ENCODE peak calls at places on chromosomes 4 and X, in five cellular contexts. One of them, this sample, is unnamed.

GRCh38 chr4:188387134-188387791 is 248.0 kb downstream of the TRIML1 start:
- ATAC-seq in left lung: peak; percentile 66
- ATAC-seq in sciatic nerve: peak; percentile 26
- ATAC-seq in Right ventricle myocardium superior: no peak
- ATAC-seq in A549: no peak
- ATAC-seq in this sample: no peak

GRCh38 chr4:100609810-100610209 is 92.0 kb upstream of the EMCN start:
- ATAC-seq in sciatic nerve: no peak
- ATAC-seq in Right ventricle myocardium superior: no peak
- ATAC-seq in A549: no peak
- ATAC-seq in left lung: no peak
- ATAC-seq in this sample: no peak

GRCh38 chrX:106606583-106606982 is 5.2 kb upstream of the RADX start:
- ATAC-seq in A549: no peak
- ATAC-seq in sciatic nerve: no peak
- ATAC-seq in Right ventricle myocardium superior: no peak
- ATAC-seq in left lung: no peak
- ATAC-seq in this sample: no peak

GRCh38 chr4:69707807-69708206 is 52.6 kb downstream of the SULT1B1 start:
- ATAC-seq in sciatic nerve: no peak
- ATAC-seq in Right ventricle myocardium superior: no peak
- ATAC-seq in A549: no peak
- ATAC-seq in left lung: no peak
- ATAC-seq in this sample: peak; percentile 79

GRCh38 chrX:46704767-46705386 is 54.0 kb downstream of the SLC9A7 start:
- ATAC-seq in sciatic nerve: no peak
- ATAC-seq in left lung: peak; percentile 21
- ATAC-seq in A549: no peak
- ATAC-seq in Right ventricle myocardium superior: no peak
- ATAC-seq in this sample: peak; percentile 57

GRCh38 chrX:152833378-152833777 is 2.5 kb downstream of the NSDHL start:
- ATAC-seq in left lung: no peak
- ATAC-seq in A549: no peak
- ATAC-seq in sciatic nerve: no peak
- ATAC-seq in Right ventricle myocardium superior: peak; percentile 28
- ATAC-seq in this sample: no peak

GRCh38 chr4:53841711-53842110 is 222.7 kb downstream of the CHIC2 start:
- ATAC-seq in sciatic nerve: no peak
- ATAC-seq in A549: no peak
- ATAC-seq in left lung: no peak
- ATAC-seq in Right ventricle myocardium superior: no peak
- ATAC-seq in this sample: no peak

GRCh38 chr4:184021389-184021788 is 116.3 kb downstream of the STOX2 start:
- ATAC-seq in Right ventricle myocardium superior: no peak
- ATAC-seq in A549: no peak
- ATAC-seq in sciatic nerve: no peak
- ATAC-seq in left lung: peak; percentile 62
- ATAC-seq in this sample: peak; percentile 80

GRCh38 chr4:92445127-92445526 is 141.4 kb downstream of the GRID2 start:
- ATAC-seq in left lung: no peak
- ATAC-seq in Right ventricle myocardium superior: no peak
- ATAC-seq in sciatic nerve: no peak
- ATAC-seq in A549: no peak
- ATAC-seq in this sample: no peak

GRCh38 chr4:119728185-119728584 is 99.6 kb upstream of the PDE5A start:
- ATAC-seq in Right ventricle myocardium superior: no peak
- ATAC-seq in left lung: no peak
- ATAC-seq in A549: no peak
- ATAC-seq in sciatic nerve: no peak
- ATAC-seq in this sample: no peak

GRCh38 chrX:130100180-130100579 is 10.1 kb downstream of the ELF4 start:
- ATAC-seq in left lung: peak; percentile 57
- ATAC-seq in sciatic nerve: peak; percentile 96
- ATAC-seq in A549: no peak
- ATAC-seq in Right ventricle myocardium superior: peak; percentile 94
- ATAC-seq in this sample: peak; percentile 35

GRCh38 chrX:12979630-12980015 is 4.7 kb downstream of the TMSB4X start:
- ATAC-seq in A549: no peak
- ATAC-seq in sciatic nerve: no peak
- ATAC-seq in left lung: no peak
- ATAC-seq in Right ventricle myocardium superior: no peak
- ATAC-seq in this sample: no peak

GRCh38 chr4:121150486-121150885 is 13.6 kb downstream of the TNIP3 start:
- ATAC-seq in sciatic nerve: no peak
- ATAC-seq in Right ventricle myocardium superior: no peak
- ATAC-seq in A549: no peak
- ATAC-seq in left lung: peak; percentile 6
- ATAC-seq in this sample: no peak

GRCh38 chr4:161252520-161253141 is 911.2 kb downstream of the FSTL5 start:
- ATAC-seq in A549: peak; percentile 75
- ATAC-seq in Right ventricle myocardium superior: no peak
- ATAC-seq in left lung: peak; percentile 49
- ATAC-seq in sciatic nerve: no peak
- ATAC-seq in this sample: peak; percentile 17

GRCh38 chrX:2677764-2678163 is 13.3 kb upstream of the CD99 start:
- ATAC-seq in sciatic nerve: peak; percentile 93
- ATAC-seq in left lung: peak; percentile 91
- ATAC-seq in A549: peak; percentile 98
- ATAC-seq in Right ventricle myocardium superior: peak; percentile 98
- ATAC-seq in this sample: peak; percentile 99

GRCh38 chr4:112509243-112510190 is 6.5 kb downstream of the NEUROG2 start:
- ATAC-seq in Right ventricle myocardium superior: no peak
- ATAC-seq in A549: peak; percentile 47
- ATAC-seq in sciatic nerve: no peak
- ATAC-seq in left lung: no peak
- ATAC-seq in this sample: no peak

GRCh38 chr4:78517050-78517652 is 34.4 kb upstream of the ANXA3 start:
- ATAC-seq in A549: peak; percentile 57
- ATAC-seq in left lung: peak; percentile 70
- ATAC-seq in Right ventricle myocardium superior: peak; percentile 65
- ATAC-seq in sciatic nerve: no peak
- ATAC-seq in this sample: peak; percentile 47

GRCh38 chr4:11214281-11214680 is 214.4 kb downstream of the HS3ST1 start:
- ATAC-seq in sciatic nerve: no peak
- ATAC-seq in left lung: no peak
- ATAC-seq in A549: no peak
- ATAC-seq in Right ventricle myocardium superior: no peak
- ATAC-seq in this sample: no peak

GRCh38 chr4:39718366-39719323 is 20.7 kb downstream of the UBE2K start:
- ATAC-seq in sciatic nerve: no peak
- ATAC-seq in A549: no peak
- ATAC-seq in Right ventricle myocardium superior: no peak
- ATAC-seq in left lung: peak; percentile 80
- ATAC-seq in this sample: peak; percentile 54

GRCh38 chr4:120714581-120714980 is 207.9 kb downstream of the PRDM5 start:
- ATAC-seq in sciatic nerve: no peak
- ATAC-seq in Right ventricle myocardium superior: no peak
- ATAC-seq in left lung: no peak
- ATAC-seq in A549: no peak
- ATAC-seq in this sample: no peak

GRCh38 chr4:108117473-108118182 is 51.1 kb downstream of the LEF1 start:
- ATAC-seq in sciatic nerve: no peak
- ATAC-seq in Right ventricle myocardium superior: no peak
- ATAC-seq in left lung: peak; percentile 12
- ATAC-seq in A549: no peak
- ATAC-seq in this sample: no peak

GRCh38 chr4:26372525-26373172 is 51.8 kb downstream of the RBPJ start:
- ATAC-seq in left lung: peak; percentile 67
- ATAC-seq in A549: no peak
- ATAC-seq in Right ventricle myocardium superior: peak; percentile 42
- ATAC-seq in sciatic nerve: peak; percentile 50
- ATAC-seq in this sample: peak; percentile 23

GRCh38 chr4:70754470-70754869 is 32.7 kb downstream of the RUFY3 start:
- ATAC-seq in Right ventricle myocardium superior: no peak
- ATAC-seq in left lung: no peak
- ATAC-seq in sciatic nerve: no peak
- ATAC-seq in A549: no peak
- ATAC-seq in this sample: no peak

GRCh38 chr4:128802680-128803628 is 6.5 kb upstream of the JADE1 start:
- ATAC-seq in Right ventricle myocardium superior: no peak
- ATAC-seq in left lung: no peak
- ATAC-seq in sciatic nerve: no peak
- ATAC-seq in A549: no peak
- ATAC-seq in this sample: no peak

GRCh38 chr4:19254476-19254875 is 997.2 kb upstream of the SLIT2 start:
- ATAC-seq in left lung: no peak
- ATAC-seq in sciatic nerve: no peak
- ATAC-seq in A549: no peak
- ATAC-seq in Right ventricle myocardium superior: no peak
- ATAC-seq in this sample: no peak

GRCh38 chr4:13953083-13953482 is 325.6 kb upstream of the BOD1L1 start:
- ATAC-seq in A549: no peak
- ATAC-seq in Right ventricle myocardium superior: no peak
- ATAC-seq in sciatic nerve: no peak
- ATAC-seq in left lung: no peak
- ATAC-seq in this sample: no peak